ENCODE peak calls at places on chromosomes 13 and 19, in nine cellular contexts. H is activated CD4-positive, alpha-beta T cell treated with anti-CD3 and anti-CD28 coated beads for 24 hours; I is activated CD4-positive, CD25-positive, alpha-beta regulatory T cell treated with anti-CD3 and anti-CD28 coated beads, Interleukin-2, amount 50 U/mL, for 72 hours; N is EL; P is NCI-H526 treated with DMSO at 0.1 percent for 48 hours; Y is colonic mucosa; W is epithelial cell of esophagus; M is activated T-helper 1 cell treated with anti-CD3 and anti-CD28 coated beads, Interleukin-2, amount 50 U/mL, for 16 hours; T is kidney tubule cell. K is an unnamed sample.

GRCh38 chr19:58480481-58480830 is 4.3 kb downstream of the ZNF446 start:
- DNase-seq in H (no peak), I (no peak), N (no peak), P (no peak), Y (no peak), W (no peak), M (no peak), T (no peak), K (no peak)

GRCh38 chr19:44757057-44757734 is 8.7 kb downstream of the BCL3 start:
- DNase-seq in H (no peak), I (no peak), N (no peak), P (peak), Y (no peak), W (no peak), M (no peak), T (no peak), K (no peak)

GRCh38 chr13:28583661-28584091 is 75.3 kb upstream of the POMP start:
- DNase-seq in H (no peak), I (no peak), N (no peak), P (no peak), Y (no peak), W (no peak), M (no peak), T (no peak), K (no peak)

GRCh38 chr19:9865732-9866627 is 30.9 kb downstream of the PIN1 start:
- DNase-seq in H (no peak), I (no peak), N (no peak), P (no peak), Y (no peak), W (no peak), M (no peak), T (no peak), K (no peak)

GRCh38 chr19:16470911-16471811 is 609 bp downstream of the EPS15L1 start:
- DNase-seq in H (no peak), I (no peak), N (peak), P (no peak), Y (peak), W (peak), M (peak), T (no peak), K (peak)

GRCh38 chr19:17830567-17831418 is 9.5 kb upstream of the INSL3 start:
- DNase-seq in H (peak), I (peak), N (peak), P (peak), Y (peak), W (peak), M (peak), T (peak), K (no peak)

GRCh38 chr13:113552079-113552478 is 32.5 kb upstream of the TFDP1 start:
- DNase-seq in H (no peak), I (no peak), N (no peak), P (no peak), Y (no peak), W (no peak), M (no peak), T (no peak), K (no peak)

GRCh38 chr13:87331178-87331577 is 340.0 kb upstream of the SLITRK5 start:
- DNase-seq in H (no peak), I (no peak), N (no peak), P (no peak), Y (no peak), W (peak), M (no peak), T (peak), K (no peak)

GRCh38 chr19:48802623-48803022 is 8.2 kb downstream of the BCAT2 start:
- DNase-seq in H (no peak), I (no peak), N (no peak), P (no peak), Y (no peak), W (no peak), M (no peak), T (no peak), K (no peak)

GRCh38 chr19:14446336-14447036 is 13.4 kb downstream of the PKN1 start:
- DNase-seq in H (no peak), I (no peak), N (no peak), P (no peak), Y (no peak), W (no peak), M (no peak), T (no peak), K (no peak)

GRCh38 chr13:65302691-65303090 is 1927.4 kb downstream of the PCDH9 start:
- DNase-seq in H (no peak), I (no peak), N (no peak), P (no peak), Y (no peak), W (no peak), M (no peak), T (no peak), K (no peak)

GRCh38 chr13:46342538-46342937 is 44.5 kb downstream of the RUBCNL start:
- DNase-seq in H (no peak), I (no peak), N (no peak), P (no peak), Y (no peak), W (no peak), M (no peak), T (no peak), K (no peak)

GRCh38 chr19:5262721-5263120 is 77.9 kb downstream of the PTPRS start:
- DNase-seq in H (no peak), I (no peak), N (no peak), P (no peak), Y (no peak), W (no peak), M (no peak), T (no peak), K (no peak)

GRCh38 chr19:11377237-11377636 is 2.8 kb downstream of the SWSAP1 start:
- DNase-seq in H (no peak), I (no peak), N (peak), P (no peak), Y (no peak), W (peak), M (no peak), T (peak), K (no peak)